ENCODE peak calls at places on chromosomes 2 and 18, in five cellular contexts. One of them, this sample, is unnamed.

GRCh38 chr2:120860579-120860922 is 124.9 kb downstream of the GLI2 start:
- DNase-seq in epithelial cell of esophagus: no peak
- DNase-seq in thyroid gland: no peak
- DNase-seq in A673: no peak
- DNase-seq in fibroblast of mammary gland: no peak
- DNase-seq in this sample: no peak

GRCh38 chr18:58416704-58417683 is 211.9 kb downstream of the ALPK2 start:
- DNase-seq in epithelial cell of esophagus: no peak
- DNase-seq in thyroid gland: no peak
- DNase-seq in A673: no peak
- DNase-seq in fibroblast of mammary gland: peak
- DNase-seq in this sample: peak

GRCh38 chr2:101859604-101860003 is 132.2 kb upstream of the IL1R2 start:
- DNase-seq in epithelial cell of esophagus: no peak
- DNase-seq in thyroid gland: no peak
- DNase-seq in A673: no peak
- DNase-seq in fibroblast of mammary gland: no peak
- DNase-seq in this sample: no peak

GRCh38 chr2:126059379-126059778 is 596.6 kb upstream of the GYPC start:
- DNase-seq in epithelial cell of esophagus: no peak
- DNase-seq in thyroid gland: no peak
- DNase-seq in A673: no peak
- DNase-seq in fibroblast of mammary gland: no peak
- DNase-seq in this sample: no peak

GRCh38 chr18:49691177-49691608 is 122.1 kb downstream of the ACAA2 start:
- DNase-seq in epithelial cell of esophagus: peak
- DNase-seq in thyroid gland: peak
- DNase-seq in A673: no peak
- DNase-seq in fibroblast of mammary gland: peak
- DNase-seq in this sample: peak

GRCh38 chr2:201432038-201432437 is 19.2 kb downstream of the TRAK2 start:
- DNase-seq in epithelial cell of esophagus: peak
- DNase-seq in thyroid gland: no peak
- DNase-seq in A673: peak
- DNase-seq in fibroblast of mammary gland: peak
- DNase-seq in this sample: peak

GRCh38 chr2:105442056-105442455 is 43.2 kb upstream of the FHL2 start:
- DNase-seq in epithelial cell of esophagus: peak
- DNase-seq in thyroid gland: no peak
- DNase-seq in A673: no peak
- DNase-seq in fibroblast of mammary gland: no peak
- DNase-seq in this sample: no peak

GRCh38 chr2:101109451-101110140 is 41.6 kb downstream of the TBC1D8 start:
- DNase-seq in epithelial cell of esophagus: no peak
- DNase-seq in thyroid gland: no peak
- DNase-seq in A673: no peak
- DNase-seq in fibroblast of mammary gland: no peak
- DNase-seq in this sample: no peak

GRCh38 chr2:241150660-241151530 is 628 bp downstream of the PPP1R7 start:
- DNase-seq in epithelial cell of esophagus: peak
- DNase-seq in thyroid gland: no peak
- DNase-seq in A673: no peak
- DNase-seq in fibroblast of mammary gland: peak
- DNase-seq in this sample: peak

GRCh38 chr2:45739796-45740485 is 88.5 kb downstream of the PRKCE start:
- DNase-seq in epithelial cell of esophagus: no peak
- DNase-seq in thyroid gland: no peak
- DNase-seq in A673: peak
- DNase-seq in fibroblast of mammary gland: peak
- DNase-seq in this sample: no peak

GRCh38 chr18:50748243-50749229 is 71.3 kb downstream of the MRO start:
- DNase-seq in epithelial cell of esophagus: no peak
- DNase-seq in thyroid gland: no peak
- DNase-seq in A673: peak
- DNase-seq in fibroblast of mammary gland: no peak
- DNase-seq in this sample: no peak

GRCh38 chr18:48548404-48548771 is 9.6 kb downstream of the CTIF start:
- DNase-seq in epithelial cell of esophagus: peak
- DNase-seq in thyroid gland: no peak
- DNase-seq in A673: no peak
- DNase-seq in fibroblast of mammary gland: no peak
- DNase-seq in this sample: peak

GRCh38 chr2:223929575-223930001 is 15.5 kb downstream of the WDFY1 start:
- DNase-seq in epithelial cell of esophagus: no peak
- DNase-seq in thyroid gland: no peak
- DNase-seq in A673: no peak
- DNase-seq in fibroblast of mammary gland: no peak
- DNase-seq in this sample: no peak

GRCh38 chr2:181106229-181106628 is 125.8 kb downstream of the UBE2E3 start:
- DNase-seq in epithelial cell of esophagus: no peak
- DNase-seq in thyroid gland: no peak
- DNase-seq in A673: peak
- DNase-seq in fibroblast of mammary gland: peak
- DNase-seq in this sample: no peak

GRCh38 chr2:33791625-33792024 is 192.5 kb upstream of the FAM98A start:
- DNase-seq in epithelial cell of esophagus: peak
- DNase-seq in thyroid gland: no peak
- DNase-seq in A673: no peak
- DNase-seq in fibroblast of mammary gland: peak
- DNase-seq in this sample: no peak

GRCh38 chr2:35428548-35428947 is 927.0 kb upstream of the CRIM1 start:
- DNase-seq in epithelial cell of esophagus: peak
- DNase-seq in thyroid gland: peak
- DNase-seq in A673: peak
- DNase-seq in fibroblast of mammary gland: peak
- DNase-seq in this sample: peak

GRCh38 chr2:241358470-241358869 is 2.4 kb downstream of the FARP2 start:
- DNase-seq in epithelial cell of esophagus: no peak
- DNase-seq in thyroid gland: no peak
- DNase-seq in A673: no peak
- DNase-seq in fibroblast of mammary gland: no peak
- DNase-seq in this sample: peak

GRCh38 chr2:151478011-151478410 is 68.3 kb downstream of the RIF1 start:
- DNase-seq in epithelial cell of esophagus: peak
- DNase-seq in thyroid gland: peak
- DNase-seq in A673: no peak
- DNase-seq in fibroblast of mammary gland: peak
- DNase-seq in this sample: peak

GRCh38 chr18:13376298-13376840 is 157.8 kb downstream of the LDLRAD4 start:
- DNase-seq in epithelial cell of esophagus: no peak
- DNase-seq in thyroid gland: no peak
- DNase-seq in A673: no peak
- DNase-seq in fibroblast of mammary gland: no peak
- DNase-seq in this sample: no peak

GRCh38 chr18:35671952-35672603 is 90.5 kb downstream of the GALNT1 start:
- DNase-seq in epithelial cell of esophagus: no peak
- DNase-seq in thyroid gland: no peak
- DNase-seq in A673: no peak
- DNase-seq in fibroblast of mammary gland: no peak
- DNase-seq in this sample: peak

GRCh38 chr2:55712477-55713060 is 18.9 kb upstream of the PNPT1 start:
- DNase-seq in epithelial cell of esophagus: no peak
- DNase-seq in thyroid gland: no peak
- DNase-seq in A673: no peak
- DNase-seq in fibroblast of mammary gland: no peak
- DNase-seq in this sample: no peak

GRCh38 chr2:41936751-41937463 is 110.9 kb upstream of the PKDCC start:
- DNase-seq in epithelial cell of esophagus: no peak
- DNase-seq in thyroid gland: no peak
- DNase-seq in A673: peak
- DNase-seq in fibroblast of mammary gland: no peak
- DNase-seq in this sample: no peak

GRCh38 chr18:35080058-35080457 is 38.8 kb downstream of the MAPRE2 start:
- DNase-seq in epithelial cell of esophagus: no peak
- DNase-seq in thyroid gland: no peak
- DNase-seq in A673: no peak
- DNase-seq in fibroblast of mammary gland: no peak
- DNase-seq in this sample: no peak

GRCh38 chr2:149093579-149093978 is 55.1 kb downstream of the LYPD6B start:
- DNase-seq in epithelial cell of esophagus: no peak
- DNase-seq in thyroid gland: no peak
- DNase-seq in A673: no peak
- DNase-seq in fibroblast of mammary gland: no peak
- DNase-seq in this sample: no peak

GRCh38 chr2:109382236-109382930 is 231.4 kb downstream of the SEPTIN10 start:
- DNase-seq in epithelial cell of esophagus: no peak
- DNase-seq in thyroid gland: no peak
- DNase-seq in A673: no peak
- DNase-seq in fibroblast of mammary gland: no peak
- DNase-seq in this sample: no peak

GRCh38 chr2:71066856-71067255 is 1.6 kb upstream of the NAGK start:
- DNase-seq in epithelial cell of esophagus: no peak
- DNase-seq in thyroid gland: no peak
- DNase-seq in A673: no peak
- DNase-seq in fibroblast of mammary gland: no peak
- DNase-seq in this sample: no peak

GRCh38 chr2:56118474-56118873 is 65.3 kb upstream of the CCDC85A start:
- DNase-seq in epithelial cell of esophagus: no peak
- DNase-seq in thyroid gland: no peak
- DNase-seq in A673: no peak
- DNase-seq in fibroblast of mammary gland: no peak
- DNase-seq in this sample: no peak

GRCh38 chr2:201698588-201699226 is at the start of gene MPP4:
- DNase-seq in epithelial cell of esophagus: peak
- DNase-seq in thyroid gland: no peak
- DNase-seq in A673: peak
- DNase-seq in fibroblast of mammary gland: peak
- DNase-seq in this sample: peak

GRCh38 chr18:64238076-64238475 is 89.2 kb upstream of the LINC00305 start:
- DNase-seq in epithelial cell of esophagus: no peak
- DNase-seq in thyroid gland: no peak
- DNase-seq in A673: no peak
- DNase-seq in fibroblast of mammary gland: no peak
- DNase-seq in this sample: no peak

GRCh38 chr18:11750581-11751304 is 61.7 kb downstream of the GNAL start:
- DNase-seq in epithelial cell of esophagus: no peak
- DNase-seq in thyroid gland: no peak
- DNase-seq in A673: no peak
- DNase-seq in fibroblast of mammary gland: no peak
- DNase-seq in this sample: no peak

GRCh38 chr2:99141110-99142108 is at the start of gene C2orf15:
- DNase-seq in epithelial cell of esophagus: peak
- DNase-seq in thyroid gland: peak
- DNase-seq in A673: peak
- DNase-seq in fibroblast of mammary gland: peak
- DNase-seq in this sample: peak

GRCh38 chr2:187943772-187944369 is 347.8 kb upstream of the GULP1 start:
- DNase-seq in epithelial cell of esophagus: no peak
- DNase-seq in thyroid gland: no peak
- DNase-seq in A673: no peak
- DNase-seq in fibroblast of mammary gland: no peak
- DNase-seq in this sample: no peak

DNA sequence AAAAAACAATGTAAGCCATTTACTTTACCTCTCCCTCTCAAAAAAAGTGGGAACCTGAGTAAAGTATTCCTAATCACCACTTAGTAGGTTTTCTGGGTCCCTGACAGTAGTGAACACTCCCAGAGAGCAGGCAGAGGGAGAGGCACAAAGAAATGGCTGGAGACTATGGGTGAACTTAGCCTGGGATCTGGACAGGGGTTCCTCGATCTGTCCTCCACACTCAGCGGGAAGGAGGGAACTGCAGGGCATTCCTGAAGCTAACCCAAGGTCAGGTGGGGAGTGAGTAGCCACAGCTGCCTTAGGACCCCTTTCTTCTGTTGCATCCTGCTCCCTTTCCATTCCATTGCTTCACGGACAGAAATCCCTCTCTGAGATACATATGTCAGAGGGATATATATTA is 155.3 kb downstream of the TPGS2 start:
- DNase-seq in epithelial cell of esophagus: no peak
- DNase-seq in thyroid gland: no peak
- DNase-seq in A673: no peak
- DNase-seq in fibroblast of mammary gland: no peak
- DNase-seq in this sample: no peak
- TF ChIP-seq CTCF in epithelial cell of esophagus: no peak
- TF ChIP-seq CTCF in thyroid gland: no peak
- TF ChIP-seq CTCF in A673: no peak
- TF ChIP-seq CTCF in fibroblast of mammary gland: no peak
- TF ChIP-seq CTCF in this sample: no peak

DNA sequence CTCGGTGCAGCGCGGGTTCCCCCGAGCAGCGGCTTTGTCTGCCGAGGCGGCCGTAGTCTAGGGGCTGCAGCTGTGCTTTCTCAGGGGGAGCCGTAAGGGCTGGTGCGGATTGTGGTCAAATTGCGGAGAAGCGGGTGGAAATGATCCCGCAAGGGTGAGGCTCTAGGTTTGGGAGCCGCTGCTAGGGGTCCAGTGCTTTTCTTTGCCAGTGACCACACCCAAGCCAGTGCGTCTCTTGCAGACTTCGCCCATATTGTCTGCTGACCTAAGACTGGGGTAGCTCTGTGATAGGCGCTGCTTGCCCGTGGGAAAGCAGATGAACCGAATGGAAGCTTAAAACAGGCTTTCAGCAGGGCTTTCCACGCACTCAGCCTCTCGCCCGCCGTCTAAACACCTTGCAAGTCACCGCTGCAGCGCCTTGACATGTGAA is 2.1 kb downstream of the DPYSL5 start:
- DNase-seq in epithelial cell of esophagus: no peak
- DNase-seq in thyroid gland: no peak
- DNase-seq in A673: no peak
- DNase-seq in fibroblast of mammary gland: no peak
- DNase-seq in this sample: no peak
- H3K4me3 ChIP-seq in epithelial cell of esophagus: no peak
- H3K4me3 ChIP-seq in thyroid gland: no peak
- H3K4me3 ChIP-seq in A673: peak
- H3K4me3 ChIP-seq in fibroblast of mammary gland: no peak
- H3K4me3 ChIP-seq in this sample: no peak

DNA sequence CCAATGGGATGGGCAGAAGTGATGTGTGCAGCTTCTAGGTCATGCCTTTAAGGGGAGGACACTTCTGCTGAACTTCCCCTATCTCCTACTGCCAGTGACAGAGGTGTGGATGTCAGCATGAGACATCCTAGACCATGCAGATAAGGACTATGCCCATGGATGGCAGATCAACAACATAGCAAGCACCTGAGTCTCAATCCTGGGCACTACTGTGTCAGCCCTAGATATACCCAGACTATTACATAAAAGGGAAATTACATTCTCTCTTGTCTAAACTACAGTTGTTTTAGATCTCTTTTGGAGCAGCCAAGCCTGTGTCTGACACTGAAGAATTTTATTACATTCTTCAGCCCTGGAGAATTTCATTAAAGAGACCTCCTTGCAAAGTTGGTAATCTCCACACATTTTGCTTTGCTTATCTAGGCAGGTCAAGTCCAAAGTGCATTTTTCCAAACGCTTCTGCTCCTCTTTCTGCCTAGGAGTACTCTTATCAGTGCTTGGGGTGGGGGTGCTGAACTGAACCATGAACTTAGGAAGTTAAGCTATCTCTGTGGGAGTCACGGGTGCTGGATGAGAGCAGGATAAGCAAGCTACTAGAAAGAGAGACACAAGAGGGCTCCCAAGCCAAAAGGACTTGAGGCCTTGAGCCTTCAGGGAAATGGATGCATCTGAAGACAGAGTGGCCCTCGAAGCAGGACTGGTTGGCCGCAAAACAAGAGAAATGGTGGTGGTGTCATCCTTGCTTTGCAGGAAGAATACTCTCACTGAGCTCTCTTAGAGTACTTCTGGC is 95.2 kb upstream of the SPRED2 start:
- DNase-seq in epithelial cell of esophagus: no peak
- DNase-seq in thyroid gland: no peak
- DNase-seq in A673: no peak
- DNase-seq in fibroblast of mammary gland: no peak
- DNase-seq in this sample: no peak
- TF ChIP-seq CTCF in epithelial cell of esophagus: no peak
- TF ChIP-seq CTCF in thyroid gland: no peak
- TF ChIP-seq CTCF in A673: no peak
- TF ChIP-seq CTCF in fibroblast of mammary gland: no peak
- TF ChIP-seq CTCF in this sample: no peak

GRCh38 chr2:216635171-216635570 is 2.0 kb downstream of the IGFBP2 start:
- DNase-seq in epithelial cell of esophagus: no peak
- DNase-seq in thyroid gland: no peak
- DNase-seq in A673: peak
- DNase-seq in fibroblast of mammary gland: no peak
- DNase-seq in this sample: no peak
- H3K4me3 ChIP-seq in epithelial cell of esophagus: peak
- H3K4me3 ChIP-seq in thyroid gland: no peak
- H3K4me3 ChIP-seq in A673: peak
- H3K4me3 ChIP-seq in fibroblast of mammary gland: no peak
- H3K4me3 ChIP-seq in this sample: peak

This sample was measured in fibroblast of pulmonary artery.